ENCODE peak calls at places on chromosome 12, in eight cellular contexts. O is endothelial cell, N is neural crest cell, L is ovary, P is PC-9, J is IMR-90, Q is stomach, Y is foreskin fibroblast. Z is an unnamed sample.

GRCh38 chr12:102095677-102096263 is 24.1 kb downstream of the NUP37 start:
- DNase-seq in O (no peak), N (no peak), L (no peak), P (no peak), J (peak), Q (no peak), Y (peak), Z (peak)

GRCh38 chr12:70196732-70197361 is 46.4 kb upstream of the CNOT2 start:
- DNase-seq in O (no peak), N (no peak), L (no peak), P (no peak), J (no peak), Q (no peak), Y (peak), Z (peak)

GRCh38 chr12:130026608-130027176 is 122.9 kb upstream of the TMEM132D start:
- DNase-seq in O (no peak), N (peak), L (no peak), P (peak), J (no peak), Q (peak), Y (no peak), Z (no peak)

GRCh38 chr12:120972870-120973543 is 5.3 kb upstream of the HNF1A start:
- DNase-seq in O (no peak), N (peak), L (no peak), P (peak), J (no peak), Q (no peak), Y (no peak), Z (no peak)

GRCh38 chr12:94262228-94263010 is 114.0 kb downstream of the PLXNC1 start:
- DNase-seq in O (no peak), N (no peak), L (peak), P (peak), J (peak), Q (peak), Y (peak), Z (peak)

GRCh38 chr12:68844318-68844745 is 36.4 kb downstream of the MDM2 start:
- DNase-seq in O (no peak), N (no peak), L (no peak), P (no peak), J (no peak), Q (no peak), Y (no peak), Z (no peak)

GRCh38 chr12:79373896-79374499 is 316.8 kb downstream of the PAWR start:
- DNase-seq in O (peak), N (peak), L (no peak), P (peak), J (peak), Q (no peak), Y (peak), Z (peak)

GRCh38 chr12:124824195-124824594 is 39.5 kb downstream of the SCARB1 start:
- DNase-seq in O (no peak), N (no peak), L (no peak), P (no peak), J (no peak), Q (no peak), Y (no peak), Z (no peak)

GRCh38 chr12:10388611-10389010 is 1.2 kb downstream of the KLRK1 start:
- DNase-seq in O (no peak), N (no peak), L (no peak), P (no peak), J (no peak), Q (no peak), Y (no peak), Z (no peak)

GRCh38 chr12:84912191-84913142 is at the start of gene SLC6A15:
- DNase-seq in O (peak), N (peak), L (peak), P (no peak), J (peak), Q (no peak), Y (peak), Z (peak)

GRCh38 chr12:46209914-46210834 is 58.7 kb downstream of the SLC38A1 start:
- DNase-seq in O (no peak), N (no peak), L (no peak), P (peak), J (no peak), Q (peak), Y (no peak), Z (no peak)

GRCh38 chr12:114783176-114783575 is 99.2 kb upstream of the TBX3 start:
- DNase-seq in O (no peak), N (no peak), L (no peak), P (no peak), J (peak), Q (no peak), Y (no peak), Z (peak)

GRCh38 chr12:95574030-95574429 is 22.8 kb upstream of the USP44 start:
- DNase-seq in O (no peak), N (no peak), L (no peak), P (no peak), J (no peak), Q (no peak), Y (no peak), Z (no peak)

GRCh38 chr12:79083181-79083580 is 218.6 kb downstream of the SYT1 start:
- DNase-seq in O (no peak), N (no peak), L (no peak), P (no peak), J (peak), Q (no peak), Y (no peak), Z (no peak)

GRCh38 chr12:49017764-49018281 is 753 bp downstream of the PRKAG1 start:
- DNase-seq in O (no peak), N (no peak), L (no peak), P (no peak), J (peak), Q (no peak), Y (peak), Z (peak)

GRCh38 chr12:49019435-49020317 is 1.1 kb upstream of the PRKAG1 start:
- DNase-seq in O (peak), N (no peak), L (peak), P (no peak), J (peak), Q (no peak), Y (peak), Z (peak)

GRCh38 chr12:49019120-49019430 is 499 bp upstream of the PRKAG1 start:
- DNase-seq in O (no peak), N (no peak), L (no peak), P (no peak), J (no peak), Q (no peak), Y (no peak), Z (no peak)

GRCh38 chr12:49020441-49020840 is 1.9 kb upstream of the PRKAG1 start:
- DNase-seq in O (no peak), N (no peak), L (peak), P (no peak), J (no peak), Q (no peak), Y (no peak), Z (no peak)

DNA sequence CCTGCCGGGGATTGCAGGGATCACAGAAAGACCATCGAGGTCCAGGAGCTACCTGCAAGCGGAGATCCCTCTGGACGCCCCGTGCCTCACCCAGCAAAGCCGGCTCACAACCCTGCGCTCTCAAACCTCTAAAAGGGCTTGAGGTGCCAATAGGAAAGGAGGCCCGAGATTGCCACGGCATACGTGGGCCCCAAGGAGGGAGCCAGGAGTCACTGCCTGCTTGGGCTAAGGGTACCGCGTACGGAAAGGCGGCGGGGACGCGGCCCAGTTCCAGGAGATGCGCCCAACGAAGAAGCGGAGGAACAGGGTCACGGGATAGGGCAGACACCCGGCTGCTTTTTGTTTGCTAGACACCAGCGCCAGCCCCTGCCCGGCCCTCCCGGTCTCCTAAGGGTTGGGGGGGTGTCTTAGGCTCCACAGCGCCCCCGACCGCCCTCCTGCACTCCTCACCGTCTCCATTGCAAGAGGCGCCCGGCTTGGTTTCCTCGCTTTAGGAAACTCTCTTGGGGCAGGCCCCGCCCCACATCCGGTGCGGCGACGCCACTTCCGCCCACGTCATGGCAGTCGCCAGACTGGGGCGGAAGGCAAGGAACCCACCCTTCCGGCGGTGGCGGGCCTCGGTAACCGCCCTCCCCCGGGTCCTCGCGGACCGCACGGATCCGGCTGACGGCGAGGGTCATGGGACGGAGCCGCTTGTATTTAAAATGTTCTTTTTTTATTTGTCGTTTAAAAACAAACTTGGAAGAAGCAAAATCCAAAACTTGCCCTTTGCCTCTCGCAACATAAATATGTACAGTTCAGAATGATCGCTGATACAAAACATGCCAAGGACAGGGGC is at the start of gene PRKAG1:
- DNase-seq in O (peak), N (peak), L (peak), P (peak), J (peak), Q (peak), Y (peak), Z (peak)
- TF ChIP-seq CTCF in O (no peak), N (peak), L (peak), P (no peak), J (peak), Q (peak), Y (peak), Z (peak)

DNA sequence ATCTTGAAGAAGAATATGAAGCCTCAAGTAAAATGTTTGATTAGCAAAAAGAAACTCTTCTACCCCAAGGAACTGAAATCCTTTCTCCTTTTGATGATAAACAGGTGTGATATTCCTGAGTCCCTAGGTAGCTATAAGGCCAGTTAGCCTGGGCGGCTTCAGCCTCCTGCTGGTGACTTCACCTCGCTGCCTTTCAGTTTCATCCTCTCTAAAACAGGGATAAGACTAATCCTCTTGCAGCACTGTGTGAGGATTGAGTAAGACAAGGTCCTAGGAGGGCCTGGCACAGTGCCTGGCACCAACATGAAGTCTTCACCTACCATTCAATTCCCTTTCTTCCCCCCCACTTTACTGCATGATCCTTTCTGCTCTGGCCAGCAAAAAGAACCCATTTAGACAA is 42.1 kb downstream of the CIT start:
- DNase-seq in O (no peak), N (no peak), L (no peak), P (no peak), J (peak), Q (no peak), Y (peak), Z (peak)
- TF ChIP-seq CTCF in O (no peak), N (no peak), L (no peak), P (no peak), J (peak), Q (no peak), Y (peak), Z (peak)

DNA sequence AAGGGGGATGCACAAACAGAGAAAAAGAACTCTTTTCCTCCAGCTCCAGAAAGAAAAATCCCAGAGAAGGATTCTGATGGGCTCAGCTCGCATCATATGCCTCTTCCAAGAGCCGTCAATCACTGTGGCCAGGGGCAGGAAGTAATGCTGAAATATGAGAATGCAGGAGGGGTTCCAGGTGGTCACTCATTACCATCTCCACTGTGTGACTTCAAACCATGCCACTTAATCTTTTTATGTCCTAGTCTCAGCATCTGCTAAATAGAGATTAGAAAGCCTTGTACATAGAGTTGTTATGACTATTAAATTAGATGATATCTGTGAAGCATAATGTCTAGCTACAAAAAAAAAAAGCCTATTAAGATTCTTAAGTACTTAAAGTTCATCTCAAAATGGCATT is 65.6 kb upstream of the FICD start:
- DNase-seq in O (no peak), N (no peak), L (no peak), P (no peak), J (no peak), Q (no peak), Y (no peak), Z (no peak)
- TF ChIP-seq CTCF in O (no peak), N (no peak), L (no peak), P (no peak), J (no peak), Q (no peak), Y (no peak), Z (no peak)

DNA sequence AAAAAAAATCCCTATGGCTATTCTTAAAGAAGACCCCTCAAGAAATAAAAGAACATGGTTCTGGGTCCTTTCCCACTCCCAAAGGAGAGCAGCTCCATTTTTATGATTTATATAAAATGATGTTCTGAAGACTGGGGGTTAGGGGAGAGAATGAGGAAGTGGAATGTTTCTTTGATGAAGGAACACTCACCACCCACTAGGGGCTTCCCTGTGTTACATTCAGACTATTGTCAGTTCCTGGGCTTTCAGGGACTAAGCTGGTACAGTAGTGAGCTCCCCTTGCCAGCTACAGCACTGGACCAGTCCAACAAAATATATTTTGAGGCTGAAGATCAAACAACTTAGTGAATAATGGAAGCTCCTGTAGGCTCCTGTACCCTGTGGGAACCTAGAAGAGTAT is 98.9 kb downstream of the HMGA2 start:
- DNase-seq in O (no peak), N (no peak), L (no peak), P (no peak), J (no peak), Q (no peak), Y (no peak), Z (no peak)
- TF ChIP-seq CTCF in O (no peak), N (no peak), L (no peak), P (no peak), J (peak), Q (no peak), Y (no peak), Z (no peak)

GRCh38 chr12:81440001-81440400 is 319.1 kb downstream of the PPFIA2 start:
- DNase-seq in O (no peak), N (no peak), L (no peak), P (no peak), J (no peak), Q (no peak), Y (no peak), Z (no peak)
- TF ChIP-seq CTCF in O (no peak), N (no peak), L (no peak), P (no peak), J (no peak), Q (no peak), Y (no peak), Z (no peak)

GRCh38 chr12:8894986-8895385 is 19.3 kb upstream of the PHC1 start:
- DNase-seq in O (no peak), N (no peak), L (no peak), P (no peak), J (no peak), Q (no peak), Y (no peak), Z (no peak)
- TF ChIP-seq CTCF in O (no peak), N (no peak), L (no peak), P (no peak), J (no peak), Q (no peak), Y (no peak), Z (no peak)

GRCh38 chr12:92571844-92572543 is 130.8 kb upstream of the PLEKHG7 start:
- DNase-seq in O (no peak), N (no peak), L (no peak), P (no peak), J (no peak), Q (no peak), Y (no peak), Z (no peak)

GRCh38 chr12:92571169-92571568 is 131.6 kb upstream of the PLEKHG7 start:
- DNase-seq in O (no peak), N (no peak), L (no peak), P (no peak), J (no peak), Q (no peak), Y (no peak), Z (no peak)

GRCh38 chr12:92573104-92573503 is 129.7 kb upstream of the PLEKHG7 start:
- DNase-seq in O (no peak), N (no peak), L (no peak), P (no peak), J (no peak), Q (no peak), Y (no peak), Z (no peak)

GRCh38 chr12:92574911-92575570 is 127.7 kb upstream of the PLEKHG7 start:
- DNase-seq in O (no peak), N (no peak), L (no peak), P (no peak), J (no peak), Q (no peak), Y (no peak), Z (no peak)

DNA sequence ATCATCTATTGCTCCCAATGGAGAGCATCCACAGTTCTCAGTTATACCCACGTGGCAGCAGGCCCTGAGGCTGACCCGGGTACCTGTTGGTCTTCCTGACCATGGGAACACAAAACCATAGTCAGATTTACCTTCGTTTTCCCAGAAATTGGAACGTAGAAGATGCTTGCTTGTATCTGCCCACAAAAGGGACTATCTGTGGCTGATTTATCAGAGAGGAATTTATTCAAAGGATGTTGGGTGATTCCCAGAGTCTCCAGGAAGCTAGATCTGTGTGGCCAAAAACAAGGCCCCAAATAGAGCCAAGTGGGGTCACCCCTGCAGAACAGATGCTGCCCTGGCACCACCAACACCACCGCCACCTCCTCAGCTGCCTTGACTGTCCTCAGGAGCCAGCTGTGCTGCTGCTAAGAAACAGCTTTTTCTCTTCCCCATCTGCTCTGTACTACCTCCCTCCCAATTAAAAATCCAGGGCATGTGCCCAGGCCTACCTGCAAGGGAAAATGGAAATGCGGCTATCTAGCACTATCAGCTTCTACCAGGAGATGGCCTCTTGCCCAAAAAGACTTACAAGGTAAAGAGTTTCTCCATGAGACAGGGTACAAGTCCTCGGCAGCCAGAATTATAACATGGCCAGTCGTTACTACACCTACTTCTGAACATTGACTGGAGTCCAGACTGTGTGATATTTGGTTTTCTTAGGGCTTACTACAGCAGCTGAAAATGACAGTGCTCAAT is 128.6 kb upstream of the PLEKHG7 start:
- DNase-seq in O (peak), N (no peak), L (no peak), P (no peak), J (peak), Q (no peak), Y (no peak), Z (peak)
- TF ChIP-seq CTCF in O (peak), N (peak), L (no peak), P (peak), J (peak), Q (no peak), Y (peak), Z (peak)

GRCh38 chr12:112855375-112855774 is 51.4 kb upstream of the OAS1 start:
- DNase-seq in O (no peak), N (no peak), L (no peak), P (no peak), J (no peak), Q (no peak), Y (no peak), Z (no peak)
- TF ChIP-seq CTCF in O (no peak), N (peak), L (no peak), P (peak), J (no peak), Q (no peak), Y (no peak), Z (peak)

GRCh38 chr12:27081668-27082091 is 698 bp downstream of the C12orf71 start:
- DNase-seq in O (no peak), N (no peak), L (no peak), P (no peak), J (peak), Q (no peak), Y (no peak), Z (peak)
- TF ChIP-seq CTCF in O (no peak), N (no peak), L (no peak), P (no peak), J (peak), Q (no peak), Y (no peak), Z (peak)